ENCODE peak calls at places on chromosomes 12 and 14, in five cellular contexts. H is hepatocyte, R is mammary epithelial cell, Y is endothelial cell of umbilical vein, Q is astrocyte. J is an unnamed sample.
A peak's percentile ranks its signal among the peaks of the same experiment; 100 is the strongest.

GRCh38 chr12:93145086-93145485 is 216.0 kb upstream of the EEA1 start:
- DNase-seq in R (peak; percentile 67), H (no peak), Q (no peak), Y (no peak), J (no peak)

GRCh38 chr12:113088971-113089756 is 32.6 kb downstream of the DTX1 start:
- DNase-seq in Q (no peak), H (no peak), Y (no peak), R (no peak), J (no peak)

GRCh38 chr12:53942467-53942997 is 3.9 kb downstream of the HOXC13 start:
- DNase-seq in Y (no peak), H (no peak), Q (no peak), R (no peak), J (no peak)

GRCh38 chr14:32087173-32087861 is 10.2 kb downstream of the ARHGAP5 start:
- DNase-seq in R (peak; percentile 38), Q (peak; percentile 80), H (peak; percentile 16), Y (no peak), J (peak; percentile 85)

GRCh38 chr12:130696377-130696776 is 19.7 kb downstream of the RIMBP2 start:
- DNase-seq in R (no peak), H (no peak), Q (no peak), Y (no peak), J (no peak)

GRCh38 chr12:95615735-95616134 is 64.5 kb upstream of the USP44 start:
- DNase-seq in R (no peak), Y (peak; percentile 93), Q (peak; percentile 60), H (no peak), J (peak; percentile 27)

GRCh38 chr12:46824709-46825108 is 1.1 kb downstream of the SLC38A4 start:
- DNase-seq in Y (no peak), Q (no peak), R (no peak), H (no peak), J (no peak)

GRCh38 chr12:109900752-109901580 is 892 bp downstream of the TCHP start:
- DNase-seq in Q (no peak), H (no peak), Y (peak; percentile 43), R (no peak), J (no peak)

GRCh38 chr12:63362166-63362565 is 211.2 kb upstream of the AVPR1A start:
- DNase-seq in H (no peak), Q (no peak), Y (no peak), R (no peak), J (no peak)

GRCh38 chr14:60250318-60251035 is 1.5 kb downstream of the PPM1A start:
- DNase-seq in H (peak; percentile 39), Q (peak; percentile 26), Y (no peak), R (peak; percentile 53), J (peak; percentile 40)

GRCh38 chr12:27561535-27562350 is 37.7 kb downstream of the PPFIBP1 start:
- DNase-seq in H (no peak), R (no peak), Q (no peak), Y (no peak), J (no peak)

GRCh38 chr12:26298785-26299621 is 103.6 kb downstream of the SSPN start:
- DNase-seq in Q (peak; percentile 88), H (peak; percentile 41), R (peak; percentile 94), Y (peak; percentile 80), J (peak; percentile 74)

GRCh38 chr14:24863933-24864708 is 185.8 kb downstream of the STXBP6 start:
- DNase-seq in H (no peak), Q (no peak), R (no peak), Y (no peak), J (no peak)

GRCh38 chr12:3107071-3107583 is 29.9 kb downstream of the TSPAN9 start:
- DNase-seq in H (no peak), Y (no peak), Q (peak; percentile 77), R (no peak), J (peak; percentile 48)

GRCh38 chr14:81676879-81677278 is 143.2 kb upstream of the SEL1L start:
- DNase-seq in Y (no peak), H (no peak), R (no peak), Q (no peak), J (no peak)

GRCh38 chr12:6327159-6327558 is 14.7 kb downstream of the TNFRSF1A start:
- DNase-seq in Q (no peak), Y (no peak), R (no peak), H (no peak), J (no peak)

GRCh38 chr12:25725874-25726273 is 172.8 kb upstream of the LMNTD1 start:
- DNase-seq in H (peak; percentile 13), R (peak; percentile 16), Q (peak; percentile 49), Y (no peak), J (peak; percentile 57)

GRCh38 chr14:58299665-58300202 is 1.4 kb downstream of the ARID4A start:
- DNase-seq in R (peak; percentile 21), H (peak; percentile 7), Q (no peak), Y (peak; percentile 46), J (no peak)

GRCh38 chr12:41604830-41605229 is 416.7 kb downstream of the PDZRN4 start:
- DNase-seq in Y (no peak), Q (peak; percentile 49), R (no peak), H (no peak), J (peak; percentile 4)

GRCh38 chr12:5535531-5535930 is 103.6 kb downstream of the NTF3 start:
- DNase-seq in Q (no peak), Y (no peak), R (no peak), H (no peak), J (no peak)

GRCh38 chr12:11885261-11886038 is 185.3 kb upstream of the BCL2L14 start:
- DNase-seq in Y (peak; percentile 95), R (peak; percentile 96), H (peak; percentile 53), Q (peak; percentile 75), J (peak; percentile 47)

GRCh38 chr14:61524211-61524806 is 171.0 kb upstream of the HIF1A start:
- DNase-seq in Y (peak; percentile 87), R (peak; percentile 95), Q (peak; percentile 87), H (peak; percentile 53), J (peak; percentile 89)

GRCh38 chr14:70742316-70742715 is 67.0 kb downstream of the MAP3K9 start:
- DNase-seq in R (no peak), Y (no peak), H (no peak), Q (no peak), J (no peak)

GRCh38 chr12:76299536-76300296 is 48.5 kb downstream of the BBS10 start:
- DNase-seq in Q (no peak), Y (no peak), H (peak; percentile 23), R (no peak), J (no peak)

GRCh38 chr12:120076651-120077050 is 39.9 kb downstream of the RAB35 start:
- DNase-seq in H (no peak), Y (no peak), R (no peak), Q (no peak), J (no peak)

GRCh38 chr14:37197421-37198272 is at the start of gene MIPOL1:
- DNase-seq in H (peak; percentile 95), Q (peak; percentile 81), Y (peak; percentile 93), R (peak; percentile 89), J (peak; percentile 92)

GRCh38 chr14:86057018-86057667 is 527.2 kb downstream of the FLRT2 start:
- DNase-seq in Y (peak; percentile 36), R (no peak), H (peak; percentile 55), Q (no peak), J (peak; percentile 53)

GRCh38 chr14:95485222-95485819 is 31.1 kb downstream of the SYNE3 start:
- DNase-seq in Y (no peak), Q (no peak), R (no peak), H (no peak), J (no peak)

GRCh38 chr12:2163172-2163927 is 110.6 kb downstream of the CACNA1C start:
- DNase-seq in Y (no peak), H (peak; percentile 44), R (no peak), Q (peak; percentile 99), J (peak; percentile 98)

GRCh38 chr12:22541496-22541895 is 2.8 kb downstream of the C2CD5 start:
- DNase-seq in R (no peak), H (no peak), Q (no peak), Y (no peak), J (no peak)

GRCh38 chr12:8909752-8910151 is 4.6 kb upstream of the PHC1 start:
- DNase-seq in R (no peak), H (no peak), Y (no peak), Q (no peak), J (no peak)

DNA sequence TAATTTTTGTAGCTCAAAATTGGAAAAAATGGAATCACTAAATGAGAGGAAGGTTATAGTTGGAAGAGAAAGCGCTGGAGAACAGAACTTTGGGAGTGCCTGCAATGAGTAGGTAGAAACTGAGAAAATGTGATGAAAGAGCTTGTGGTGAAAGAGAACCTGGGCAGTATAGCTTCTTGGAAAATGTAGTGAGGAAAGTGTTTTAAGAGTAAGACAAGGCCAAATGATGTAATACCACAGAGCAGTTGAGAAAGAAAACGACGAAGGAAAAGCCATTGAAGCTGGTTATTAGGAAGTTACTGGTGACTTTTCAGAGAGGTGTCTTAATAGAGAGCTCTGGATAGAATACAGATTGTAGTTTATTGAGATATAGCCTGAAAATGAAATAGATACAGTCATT is 255.3 kb downstream of the AEBP2 start:
- DNase-seq in R (no peak), Q (peak; percentile 20), H (no peak), Y (no peak), J (peak; percentile 55)
- H3K27ac ChIP-seq in R (no peak overlapping the region), Q (no peak overlapping the region), H (no peak overlapping the region), Y (peak overlapping the region; percentile 58), J (no peak overlapping the region)

GRCh38 chr14:93938766-93939303 is 11.7 kb downstream of the FAM181A start:
- DNase-seq in Q (no peak), Y (no peak), H (no peak), R (no peak), J (no peak)
- TF ChIP-seq EZH2 in Q (peak; percentile 93), Y (no peak), H (no peak), R (no peak), J (no peak)

GRCh38 chr12:56800221-56800620 is 37.1 kb downstream of the HSD17B6 start:
- DNase-seq in H (no peak), Y (no peak), Q (no peak), R (no peak), J (no peak)
- H3K27ac ChIP-seq in H (no peak overlapping the region), Y (no peak overlapping the region), Q (no peak overlapping the region), R (no peak overlapping the region), J (no peak overlapping the region)

GRCh38 chr12:50659690-50660424 is 104.0 kb upstream of the ATF1 start:
- DNase-seq in Q (no peak), R (no peak), H (no peak), Y (peak; percentile 24), J (no peak)
- TF ChIP-seq EZH2 in Q (no peak), R (no peak), H (no peak), Y (no peak), J (no peak)

GRCh38 chr14:73719791-73720190 is 5.6 kb upstream of the PNMA1 start:
- DNase-seq in H (no peak), Q (no peak), R (no peak), Y (no peak), J (no peak)
- H3K27ac ChIP-seq in H (no peak overlapping the region), Q (no peak overlapping the region), R (no peak overlapping the region), Y (no peak overlapping the region), J (no peak overlapping the region)

J was measured in fibroblast of lung.